ENCODE peak calls at places on chromosomes 2 and 18, in seven cellular contexts. One of them, this sample, is unnamed.

GRCh38 chr2:55111570-55112228 is 61.4 kb upstream of the RTN4 start:
- DNase-seq in naive thymus-derived CD8-positive, alpha-beta T cell: no peak
- DNase-seq in LoVo: no peak
- DNase-seq in endodermal cell: peak
- DNase-seq in stimulated activated CD8-positive, alpha-beta memory T cell treated with anti-CD3 and anti-CD28 coated beads, Interleukin-15, amount 100 ng/mL, for 24 hours: no peak
- DNase-seq in ELR: peak
- DNase-seq in Calu3: no peak
- DNase-seq in this sample: no peak

GRCh38 chr2:219536425-219536824 is 7.2 kb downstream of the CHPF start:
- DNase-seq in naive thymus-derived CD8-positive, alpha-beta T cell: no peak
- DNase-seq in LoVo: no peak
- DNase-seq in endodermal cell: no peak
- DNase-seq in stimulated activated CD8-positive, alpha-beta memory T cell treated with anti-CD3 and anti-CD28 coated beads, Interleukin-15, amount 100 ng/mL, for 24 hours: no peak
- DNase-seq in ELR: no peak
- DNase-seq in Calu3: no peak
- DNase-seq in this sample: no peak

GRCh38 chr2:137957033-137957432 is 7.2 kb upstream of the HNMT start:
- DNase-seq in naive thymus-derived CD8-positive, alpha-beta T cell: no peak
- DNase-seq in LoVo: no peak
- DNase-seq in endodermal cell: no peak
- DNase-seq in stimulated activated CD8-positive, alpha-beta memory T cell treated with anti-CD3 and anti-CD28 coated beads, Interleukin-15, amount 100 ng/mL, for 24 hours: no peak
- DNase-seq in ELR: peak
- DNase-seq in Calu3: no peak
- DNase-seq in this sample: no peak

GRCh38 chr2:136126527-136126926 is 8.6 kb upstream of the CXCR4 start:
- DNase-seq in naive thymus-derived CD8-positive, alpha-beta T cell: peak
- DNase-seq in LoVo: no peak
- DNase-seq in endodermal cell: no peak
- DNase-seq in stimulated activated CD8-positive, alpha-beta memory T cell treated with anti-CD3 and anti-CD28 coated beads, Interleukin-15, amount 100 ng/mL, for 24 hours: no peak
- DNase-seq in ELR: no peak
- DNase-seq in Calu3: no peak
- DNase-seq in this sample: no peak

GRCh38 chr2:119431155-119431975 is at the start of gene TMEM37:
- DNase-seq in naive thymus-derived CD8-positive, alpha-beta T cell: no peak
- DNase-seq in LoVo: peak
- DNase-seq in endodermal cell: peak
- DNase-seq in stimulated activated CD8-positive, alpha-beta memory T cell treated with anti-CD3 and anti-CD28 coated beads, Interleukin-15, amount 100 ng/mL, for 24 hours: no peak
- DNase-seq in ELR: peak
- DNase-seq in Calu3: peak
- DNase-seq in this sample: peak

GRCh38 chr2:231930601-231931281 is 4.5 kb upstream of the NPPC start:
- DNase-seq in naive thymus-derived CD8-positive, alpha-beta T cell: no peak
- DNase-seq in LoVo: no peak
- DNase-seq in endodermal cell: no peak
- DNase-seq in stimulated activated CD8-positive, alpha-beta memory T cell treated with anti-CD3 and anti-CD28 coated beads, Interleukin-15, amount 100 ng/mL, for 24 hours: no peak
- DNase-seq in ELR: no peak
- DNase-seq in Calu3: no peak
- DNase-seq in this sample: no peak

GRCh38 chr2:224436634-224437033 is 34.7 kb upstream of the FAM124B start:
- DNase-seq in naive thymus-derived CD8-positive, alpha-beta T cell: no peak
- DNase-seq in LoVo: peak
- DNase-seq in endodermal cell: no peak
- DNase-seq in stimulated activated CD8-positive, alpha-beta memory T cell treated with anti-CD3 and anti-CD28 coated beads, Interleukin-15, amount 100 ng/mL, for 24 hours: no peak
- DNase-seq in ELR: peak
- DNase-seq in Calu3: no peak
- DNase-seq in this sample: no peak

GRCh38 chr2:105515581-105516415 is 116.9 kb upstream of the FHL2 start:
- DNase-seq in naive thymus-derived CD8-positive, alpha-beta T cell: no peak
- DNase-seq in LoVo: no peak
- DNase-seq in endodermal cell: no peak
- DNase-seq in stimulated activated CD8-positive, alpha-beta memory T cell treated with anti-CD3 and anti-CD28 coated beads, Interleukin-15, amount 100 ng/mL, for 24 hours: no peak
- DNase-seq in ELR: no peak
- DNase-seq in Calu3: no peak
- DNase-seq in this sample: no peak

GRCh38 chr2:854460-854859 is 96.2 kb upstream of the SNTG2 start:
- DNase-seq in naive thymus-derived CD8-positive, alpha-beta T cell: peak
- DNase-seq in LoVo: peak
- DNase-seq in endodermal cell: peak
- DNase-seq in stimulated activated CD8-positive, alpha-beta memory T cell treated with anti-CD3 and anti-CD28 coated beads, Interleukin-15, amount 100 ng/mL, for 24 hours: no peak
- DNase-seq in ELR: peak
- DNase-seq in Calu3: peak
- DNase-seq in this sample: no peak

GRCh38 chr2:80499095-80499494 is 194.5 kb upstream of the LRRTM1 start:
- DNase-seq in naive thymus-derived CD8-positive, alpha-beta T cell: no peak
- DNase-seq in LoVo: peak
- DNase-seq in endodermal cell: peak
- DNase-seq in stimulated activated CD8-positive, alpha-beta memory T cell treated with anti-CD3 and anti-CD28 coated beads, Interleukin-15, amount 100 ng/mL, for 24 hours: no peak
- DNase-seq in ELR: peak
- DNase-seq in Calu3: no peak
- DNase-seq in this sample: no peak

GRCh38 chr2:81894451-81894990 is 1590.0 kb upstream of the LRRTM1 start:
- DNase-seq in naive thymus-derived CD8-positive, alpha-beta T cell: no peak
- DNase-seq in LoVo: no peak
- DNase-seq in endodermal cell: no peak
- DNase-seq in stimulated activated CD8-positive, alpha-beta memory T cell treated with anti-CD3 and anti-CD28 coated beads, Interleukin-15, amount 100 ng/mL, for 24 hours: no peak
- DNase-seq in ELR: peak
- DNase-seq in Calu3: no peak
- DNase-seq in this sample: no peak

GRCh38 chr2:130252880-130253645 is 54.8 kb upstream of the TUBA3E start:
- DNase-seq in naive thymus-derived CD8-positive, alpha-beta T cell: no peak
- DNase-seq in LoVo: peak
- DNase-seq in endodermal cell: no peak
- DNase-seq in stimulated activated CD8-positive, alpha-beta memory T cell treated with anti-CD3 and anti-CD28 coated beads, Interleukin-15, amount 100 ng/mL, for 24 hours: no peak
- DNase-seq in ELR: peak
- DNase-seq in Calu3: peak
- DNase-seq in this sample: no peak

GRCh38 chr2:24050041-24050655 is 607 bp downstream of the FKBP1B start:
- DNase-seq in naive thymus-derived CD8-positive, alpha-beta T cell: peak
- DNase-seq in LoVo: no peak
- DNase-seq in endodermal cell: peak
- DNase-seq in stimulated activated CD8-positive, alpha-beta memory T cell treated with anti-CD3 and anti-CD28 coated beads, Interleukin-15, amount 100 ng/mL, for 24 hours: no peak
- DNase-seq in ELR: peak
- DNase-seq in Calu3: peak
- DNase-seq in this sample: no peak

GRCh38 chr18:58674863-58675472 is 3.7 kb downstream of the MALT1 start:
- DNase-seq in naive thymus-derived CD8-positive, alpha-beta T cell: no peak
- DNase-seq in LoVo: peak
- DNase-seq in endodermal cell: no peak
- DNase-seq in stimulated activated CD8-positive, alpha-beta memory T cell treated with anti-CD3 and anti-CD28 coated beads, Interleukin-15, amount 100 ng/mL, for 24 hours: no peak
- DNase-seq in ELR: peak
- DNase-seq in Calu3: no peak
- DNase-seq in this sample: no peak

GRCh38 chr2:216491757-216492635 is 6.6 kb upstream of the RPL37A start:
- DNase-seq in naive thymus-derived CD8-positive, alpha-beta T cell: no peak
- DNase-seq in LoVo: no peak
- DNase-seq in endodermal cell: no peak
- DNase-seq in stimulated activated CD8-positive, alpha-beta memory T cell treated with anti-CD3 and anti-CD28 coated beads, Interleukin-15, amount 100 ng/mL, for 24 hours: no peak
- DNase-seq in ELR: no peak
- DNase-seq in Calu3: no peak
- DNase-seq in this sample: no peak

GRCh38 chr2:190759749-190760213 is 110.9 kb downstream of the NAB1 start:
- DNase-seq in naive thymus-derived CD8-positive, alpha-beta T cell: no peak
- DNase-seq in LoVo: peak
- DNase-seq in endodermal cell: no peak
- DNase-seq in stimulated activated CD8-positive, alpha-beta memory T cell treated with anti-CD3 and anti-CD28 coated beads, Interleukin-15, amount 100 ng/mL, for 24 hours: no peak
- DNase-seq in ELR: peak
- DNase-seq in Calu3: peak
- DNase-seq in this sample: no peak

GRCh38 chr2:215423928-215424540 is 11.8 kb downstream of the FN1 start:
- DNase-seq in naive thymus-derived CD8-positive, alpha-beta T cell: no peak
- DNase-seq in LoVo: no peak
- DNase-seq in endodermal cell: no peak
- DNase-seq in stimulated activated CD8-positive, alpha-beta memory T cell treated with anti-CD3 and anti-CD28 coated beads, Interleukin-15, amount 100 ng/mL, for 24 hours: no peak
- DNase-seq in ELR: no peak
- DNase-seq in Calu3: no peak
- DNase-seq in this sample: no peak

GRCh38 chr2:166333809-166334208 is 41.9 kb downstream of the SCN9A start:
- DNase-seq in naive thymus-derived CD8-positive, alpha-beta T cell: no peak
- DNase-seq in LoVo: no peak
- DNase-seq in endodermal cell: no peak
- DNase-seq in stimulated activated CD8-positive, alpha-beta memory T cell treated with anti-CD3 and anti-CD28 coated beads, Interleukin-15, amount 100 ng/mL, for 24 hours: no peak
- DNase-seq in ELR: peak
- DNase-seq in Calu3: no peak
- DNase-seq in this sample: no peak

GRCh38 chr2:11983870-11984269 is 237.4 kb downstream of the LPIN1 start:
- DNase-seq in naive thymus-derived CD8-positive, alpha-beta T cell: no peak
- DNase-seq in LoVo: no peak
- DNase-seq in endodermal cell: no peak
- DNase-seq in stimulated activated CD8-positive, alpha-beta memory T cell treated with anti-CD3 and anti-CD28 coated beads, Interleukin-15, amount 100 ng/mL, for 24 hours: no peak
- DNase-seq in ELR: no peak
- DNase-seq in Calu3: no peak
- DNase-seq in this sample: no peak

GRCh38 chr18:77062518-77063003 is 70.0 kb downstream of the MBP start:
- DNase-seq in naive thymus-derived CD8-positive, alpha-beta T cell: peak
- DNase-seq in LoVo: peak
- DNase-seq in endodermal cell: no peak
- DNase-seq in stimulated activated CD8-positive, alpha-beta memory T cell treated with anti-CD3 and anti-CD28 coated beads, Interleukin-15, amount 100 ng/mL, for 24 hours: no peak
- DNase-seq in ELR: no peak
- DNase-seq in Calu3: no peak
- DNase-seq in this sample: no peak

GRCh38 chr18:22930089-22930713 is 2.9 kb upstream of the RBBP8 start:
- DNase-seq in naive thymus-derived CD8-positive, alpha-beta T cell: peak
- DNase-seq in LoVo: peak
- DNase-seq in endodermal cell: peak
- DNase-seq in stimulated activated CD8-positive, alpha-beta memory T cell treated with anti-CD3 and anti-CD28 coated beads, Interleukin-15, amount 100 ng/mL, for 24 hours: peak
- DNase-seq in ELR: peak
- DNase-seq in Calu3: peak
- DNase-seq in this sample: no peak

GRCh38 chr18:12307871-12308385 is at the start of gene TUBB6:
- DNase-seq in naive thymus-derived CD8-positive, alpha-beta T cell: no peak
- DNase-seq in LoVo: peak
- DNase-seq in endodermal cell: peak
- DNase-seq in stimulated activated CD8-positive, alpha-beta memory T cell treated with anti-CD3 and anti-CD28 coated beads, Interleukin-15, amount 100 ng/mL, for 24 hours: no peak
- DNase-seq in ELR: peak
- DNase-seq in Calu3: peak
- DNase-seq in this sample: no peak

GRCh38 chr2:169046440-169047151 is 15.5 kb upstream of the ABCB11 start:
- DNase-seq in naive thymus-derived CD8-positive, alpha-beta T cell: no peak
- DNase-seq in LoVo: peak
- DNase-seq in endodermal cell: no peak
- DNase-seq in stimulated activated CD8-positive, alpha-beta memory T cell treated with anti-CD3 and anti-CD28 coated beads, Interleukin-15, amount 100 ng/mL, for 24 hours: no peak
- DNase-seq in ELR: peak
- DNase-seq in Calu3: peak
- DNase-seq in this sample: no peak

GRCh38 chr18:58195278-58195721 is 151.3 kb downstream of the NEDD4L start:
- DNase-seq in naive thymus-derived CD8-positive, alpha-beta T cell: peak
- DNase-seq in LoVo: peak
- DNase-seq in endodermal cell: peak
- DNase-seq in stimulated activated CD8-positive, alpha-beta memory T cell treated with anti-CD3 and anti-CD28 coated beads, Interleukin-15, amount 100 ng/mL, for 24 hours: no peak
- DNase-seq in ELR: peak
- DNase-seq in Calu3: peak
- DNase-seq in this sample: no peak

GRCh38 chr18:68394705-68395104 is 320.2 kb downstream of the TMX3 start:
- DNase-seq in naive thymus-derived CD8-positive, alpha-beta T cell: no peak
- DNase-seq in LoVo: no peak
- DNase-seq in endodermal cell: no peak
- DNase-seq in stimulated activated CD8-positive, alpha-beta memory T cell treated with anti-CD3 and anti-CD28 coated beads, Interleukin-15, amount 100 ng/mL, for 24 hours: no peak
- DNase-seq in ELR: peak
- DNase-seq in Calu3: no peak
- DNase-seq in this sample: no peak

GRCh38 chr2:213171147-213171546 is 19.7 kb upstream of the IKZF2 start:
- DNase-seq in naive thymus-derived CD8-positive, alpha-beta T cell: no peak
- DNase-seq in LoVo: no peak
- DNase-seq in endodermal cell: no peak
- DNase-seq in stimulated activated CD8-positive, alpha-beta memory T cell treated with anti-CD3 and anti-CD28 coated beads, Interleukin-15, amount 100 ng/mL, for 24 hours: no peak
- DNase-seq in ELR: no peak
- DNase-seq in Calu3: no peak
- DNase-seq in this sample: no peak

GRCh38 chr2:201093573-201093972 is 21.8 kb downstream of the NDUFB3 start:
- DNase-seq in naive thymus-derived CD8-positive, alpha-beta T cell: no peak
- DNase-seq in LoVo: no peak
- DNase-seq in endodermal cell: no peak
- DNase-seq in stimulated activated CD8-positive, alpha-beta memory T cell treated with anti-CD3 and anti-CD28 coated beads, Interleukin-15, amount 100 ng/mL, for 24 hours: no peak
- DNase-seq in ELR: no peak
- DNase-seq in Calu3: no peak
- DNase-seq in this sample: no peak

GRCh38 chr18:25594351-25594750 is 242.4 kb upstream of the ZNF521 start:
- DNase-seq in naive thymus-derived CD8-positive, alpha-beta T cell: no peak
- DNase-seq in LoVo: no peak
- DNase-seq in endodermal cell: no peak
- DNase-seq in stimulated activated CD8-positive, alpha-beta memory T cell treated with anti-CD3 and anti-CD28 coated beads, Interleukin-15, amount 100 ng/mL, for 24 hours: no peak
- DNase-seq in ELR: peak
- DNase-seq in Calu3: no peak
- DNase-seq in this sample: no peak

GRCh38 chr2:54556659-54557121 is 100.6 kb downstream of the SPTBN1 start:
- DNase-seq in naive thymus-derived CD8-positive, alpha-beta T cell: no peak
- DNase-seq in LoVo: no peak
- DNase-seq in endodermal cell: no peak
- DNase-seq in stimulated activated CD8-positive, alpha-beta memory T cell treated with anti-CD3 and anti-CD28 coated beads, Interleukin-15, amount 100 ng/mL, for 24 hours: no peak
- DNase-seq in ELR: peak
- DNase-seq in Calu3: no peak
- DNase-seq in this sample: no peak

GRCh38 chr18:36153203-36153602 is 23.5 kb downstream of the ELP2 start:
- DNase-seq in naive thymus-derived CD8-positive, alpha-beta T cell: no peak
- DNase-seq in LoVo: no peak
- DNase-seq in endodermal cell: no peak
- DNase-seq in stimulated activated CD8-positive, alpha-beta memory T cell treated with anti-CD3 and anti-CD28 coated beads, Interleukin-15, amount 100 ng/mL, for 24 hours: no peak
- DNase-seq in ELR: peak
- DNase-seq in Calu3: no peak
- DNase-seq in this sample: no peak

GRCh38 chr2:233350708-233351107 is 3.6 kb upstream of the DGKD start:
- DNase-seq in naive thymus-derived CD8-positive, alpha-beta T cell: no peak
- DNase-seq in LoVo: peak
- DNase-seq in endodermal cell: no peak
- DNase-seq in stimulated activated CD8-positive, alpha-beta memory T cell treated with anti-CD3 and anti-CD28 coated beads, Interleukin-15, amount 100 ng/mL, for 24 hours: no peak
- DNase-seq in ELR: peak
- DNase-seq in Calu3: peak
- DNase-seq in this sample: no peak

GRCh38 chr2:176081993-176082884 is 1.5 kb downstream of the EVX2 start:
- DNase-seq in naive thymus-derived CD8-positive, alpha-beta T cell: no peak
- DNase-seq in LoVo: no peak
- DNase-seq in endodermal cell: peak
- DNase-seq in stimulated activated CD8-positive, alpha-beta memory T cell treated with anti-CD3 and anti-CD28 coated beads, Interleukin-15, amount 100 ng/mL, for 24 hours: no peak
- DNase-seq in ELR: no peak
- DNase-seq in Calu3: no peak
- DNase-seq in this sample: no peak

This sample was measured in cortex of kidney.